ENCODE peak calls at places on chromosomes 11 and 22, in six cellular contexts. One of them, this sample, is unnamed.

GRCh38 chr11:97398246-97398645 is 1008.4 kb downstream of the JRKL start:
- DNase-seq in fibroblast of lung: no peak
- DNase-seq in astrocyte of the cerebellum: no peak
- DNase-seq in OCI-LY7: no peak
- DNase-seq in HFF-Myc: no peak
- DNase-seq in IMR-90: no peak
- DNase-seq in this sample: no peak

GRCh38 chr11:57432714-57433163 is 5.8 kb upstream of the SLC43A3 start:
- DNase-seq in IMR-90: peak; percentile 93
- DNase-seq in astrocyte of the cerebellum: peak; percentile 58
- DNase-seq in HFF-Myc: no peak
- DNase-seq in fibroblast of lung: peak; percentile 93
- DNase-seq in OCI-LY7: no peak
- DNase-seq in this sample: no peak

GRCh38 chr11:90241414-90241813 is 18.6 kb upstream of the CHORDC1 start:
- DNase-seq in OCI-LY7: no peak
- DNase-seq in astrocyte of the cerebellum: no peak
- DNase-seq in HFF-Myc: no peak
- DNase-seq in fibroblast of lung: no peak
- DNase-seq in IMR-90: no peak
- DNase-seq in this sample: no peak

GRCh38 chr22:17739196-17739975 is 34.9 kb downstream of the BID start:
- DNase-seq in IMR-90: no peak
- DNase-seq in astrocyte of the cerebellum: no peak
- DNase-seq in OCI-LY7: no peak
- DNase-seq in HFF-Myc: no peak
- DNase-seq in fibroblast of lung: no peak
- DNase-seq in this sample: no peak

GRCh38 chr11:83285131-83285770 is 916 bp downstream of the CCDC90B start:
- DNase-seq in IMR-90: no peak
- DNase-seq in astrocyte of the cerebellum: no peak
- DNase-seq in OCI-LY7: no peak
- DNase-seq in fibroblast of lung: no peak
- DNase-seq in HFF-Myc: no peak
- DNase-seq in this sample: no peak

GRCh38 chr11:97667057-97667456 is 1277.2 kb downstream of the JRKL start:
- DNase-seq in fibroblast of lung: no peak
- DNase-seq in OCI-LY7: no peak
- DNase-seq in IMR-90: no peak
- DNase-seq in HFF-Myc: no peak
- DNase-seq in astrocyte of the cerebellum: no peak
- DNase-seq in this sample: no peak

GRCh38 chr11:44572884-44573283 is 7.4 kb downstream of the CD82 start:
- DNase-seq in IMR-90: no peak
- DNase-seq in HFF-Myc: no peak
- DNase-seq in astrocyte of the cerebellum: no peak
- DNase-seq in OCI-LY7: no peak
- DNase-seq in fibroblast of lung: no peak
- DNase-seq in this sample: peak; percentile 35

GRCh38 chr11:92461478-92461877 is 236.9 kb downstream of the FAT3 start:
- DNase-seq in IMR-90: no peak
- DNase-seq in OCI-LY7: no peak
- DNase-seq in fibroblast of lung: no peak
- DNase-seq in astrocyte of the cerebellum: no peak
- DNase-seq in HFF-Myc: no peak
- DNase-seq in this sample: no peak

GRCh38 chr11:112520293-112520692 is 259.6 kb upstream of the PLET1 start:
- DNase-seq in OCI-LY7: no peak
- DNase-seq in fibroblast of lung: no peak
- DNase-seq in HFF-Myc: no peak
- DNase-seq in IMR-90: no peak
- DNase-seq in astrocyte of the cerebellum: no peak
- DNase-seq in this sample: no peak

GRCh38 chr11:86755196-86755595 is 45.1 kb upstream of the PRSS23 start:
- DNase-seq in fibroblast of lung: no peak
- DNase-seq in OCI-LY7: no peak
- DNase-seq in astrocyte of the cerebellum: no peak
- DNase-seq in IMR-90: no peak
- DNase-seq in HFF-Myc: no peak
- DNase-seq in this sample: no peak

GRCh38 chr11:119193626-119194025 is 8.4 kb downstream of the NHERF4 start:
- DNase-seq in IMR-90: no peak
- DNase-seq in HFF-Myc: no peak
- DNase-seq in astrocyte of the cerebellum: no peak
- DNase-seq in fibroblast of lung: no peak
- DNase-seq in OCI-LY7: no peak
- DNase-seq in this sample: no peak

GRCh38 chr22:19035474-19036228 is 86.6 kb downstream of the DGCR2 start:
- DNase-seq in IMR-90: no peak
- DNase-seq in OCI-LY7: peak; percentile 18
- DNase-seq in astrocyte of the cerebellum: no peak
- DNase-seq in HFF-Myc: no peak
- DNase-seq in fibroblast of lung: no peak
- DNase-seq in this sample: no peak

GRCh38 chr11:855343-855674 is 12.7 kb downstream of the TSPAN4 start:
- DNase-seq in fibroblast of lung: no peak
- DNase-seq in OCI-LY7: no peak
- DNase-seq in IMR-90: no peak
- DNase-seq in HFF-Myc: no peak
- DNase-seq in astrocyte of the cerebellum: no peak
- DNase-seq in this sample: no peak

GRCh38 chr22:37077802-37078448 is 26.4 kb downstream of the KCTD17 start:
- DNase-seq in OCI-LY7: peak; percentile 68
- DNase-seq in astrocyte of the cerebellum: peak; percentile 6
- DNase-seq in fibroblast of lung: peak; percentile 23
- DNase-seq in IMR-90: peak; percentile 37
- DNase-seq in HFF-Myc: no peak
- DNase-seq in this sample: peak; percentile 44

DNA sequence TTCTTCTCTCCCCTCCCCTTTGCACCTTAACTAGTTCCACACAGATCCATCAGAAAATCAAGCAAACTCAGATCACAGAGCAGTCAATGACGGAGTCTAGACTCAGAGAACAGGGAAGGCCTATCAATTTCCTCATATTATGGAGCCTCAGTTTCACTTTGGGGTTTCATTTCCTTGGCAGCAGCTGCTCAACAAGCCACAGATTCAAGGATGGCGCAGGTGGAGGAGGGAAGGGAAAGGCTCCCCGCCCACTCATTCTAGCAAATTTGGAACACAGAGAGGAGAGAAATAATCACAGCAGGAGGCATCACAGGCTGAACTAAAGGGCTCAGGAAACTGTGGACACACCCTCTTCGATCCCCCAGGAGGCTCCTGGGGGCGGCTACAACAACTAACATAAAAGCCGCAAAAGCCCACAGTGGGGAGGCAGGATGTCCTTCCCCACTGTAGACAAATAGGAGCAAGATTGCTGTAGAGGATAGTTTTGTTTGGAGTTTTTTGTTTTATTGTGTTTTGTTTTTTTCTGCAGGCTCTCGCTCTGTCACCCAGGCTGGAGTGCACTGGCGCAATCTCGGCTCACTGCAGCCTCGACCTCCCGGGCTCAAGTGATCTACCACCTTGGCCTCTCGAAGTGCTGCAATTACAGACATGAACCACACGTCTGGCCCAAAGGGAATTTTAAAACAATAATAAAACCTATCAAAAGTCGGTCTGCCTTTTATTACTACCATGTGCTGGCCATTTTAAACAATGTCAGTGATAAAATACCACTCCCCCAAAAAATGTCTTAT is 3.4 kb downstream of the PLAAT3 start:
- DNase-seq in HFF-Myc: no peak
- DNase-seq in OCI-LY7: no peak
- DNase-seq in fibroblast of lung: no peak
- DNase-seq in IMR-90: no peak
- DNase-seq in astrocyte of the cerebellum: no peak
- DNase-seq in this sample: no peak
- H3K4me3 ChIP-seq in HFF-Myc: no peak overlapping the region
- H3K4me3 ChIP-seq in OCI-LY7: no peak overlapping the region
- H3K4me3 ChIP-seq in fibroblast of lung: no peak overlapping the region
- H3K4me3 ChIP-seq in IMR-90: no peak overlapping the region
- H3K4me3 ChIP-seq in astrocyte of the cerebellum: peak overlapping the region; percentile 3
- H3K4me3 ChIP-seq in this sample: peak overlapping the region; percentile 87

DNA sequence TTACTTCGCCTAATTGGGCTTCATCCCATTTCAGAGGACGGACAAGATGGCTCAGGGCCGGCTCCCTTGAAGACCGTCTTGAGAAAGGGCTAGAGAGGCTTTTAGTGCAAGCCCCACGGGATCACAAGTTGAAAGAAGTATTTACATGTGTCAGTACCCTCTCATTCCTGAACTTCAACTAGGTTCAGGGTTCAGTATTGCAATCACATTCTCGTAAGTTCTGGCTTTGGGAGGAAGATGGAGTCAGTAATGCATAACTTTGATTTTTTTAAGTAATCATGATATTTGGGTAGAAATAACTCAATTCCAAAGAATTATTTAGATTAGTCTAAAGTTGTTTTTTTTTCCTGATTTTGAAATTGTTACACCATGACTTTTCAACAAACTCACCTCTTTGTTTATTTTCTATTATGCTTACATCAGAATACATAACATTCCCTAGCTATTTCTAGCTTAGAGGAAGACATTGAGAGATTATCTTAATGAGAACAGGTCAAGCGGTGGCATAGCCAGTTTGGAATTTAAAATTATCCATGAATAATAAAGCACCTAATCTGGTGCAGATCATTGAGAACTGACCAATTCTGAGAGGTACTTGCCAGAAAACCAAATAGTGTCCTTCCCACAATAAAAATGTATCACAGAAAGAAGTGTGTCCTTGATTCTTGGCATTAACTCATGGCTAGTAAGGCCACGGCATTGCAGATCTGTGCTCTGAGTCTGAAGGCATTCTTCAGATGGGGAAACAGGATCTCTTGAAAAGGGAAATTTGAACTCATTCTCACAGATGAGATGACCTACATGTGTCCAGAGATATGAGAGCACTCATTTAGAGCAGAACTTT is 92.1 kb upstream of the BLID start:
- DNase-seq in IMR-90: peak; percentile 87
- DNase-seq in fibroblast of lung: peak; percentile 88
- DNase-seq in OCI-LY7: no peak
- DNase-seq in astrocyte of the cerebellum: no peak
- DNase-seq in HFF-Myc: no peak
- DNase-seq in this sample: no peak
- H3K4me3 ChIP-seq in IMR-90: no peak overlapping the region
- H3K4me3 ChIP-seq in fibroblast of lung: no peak overlapping the region
- H3K4me3 ChIP-seq in OCI-LY7: no peak overlapping the region
- H3K4me3 ChIP-seq in astrocyte of the cerebellum: peak overlapping the region; percentile 44
- H3K4me3 ChIP-seq in HFF-Myc: no peak overlapping the region
- H3K4me3 ChIP-seq in this sample: no peak overlapping the region

DNA sequence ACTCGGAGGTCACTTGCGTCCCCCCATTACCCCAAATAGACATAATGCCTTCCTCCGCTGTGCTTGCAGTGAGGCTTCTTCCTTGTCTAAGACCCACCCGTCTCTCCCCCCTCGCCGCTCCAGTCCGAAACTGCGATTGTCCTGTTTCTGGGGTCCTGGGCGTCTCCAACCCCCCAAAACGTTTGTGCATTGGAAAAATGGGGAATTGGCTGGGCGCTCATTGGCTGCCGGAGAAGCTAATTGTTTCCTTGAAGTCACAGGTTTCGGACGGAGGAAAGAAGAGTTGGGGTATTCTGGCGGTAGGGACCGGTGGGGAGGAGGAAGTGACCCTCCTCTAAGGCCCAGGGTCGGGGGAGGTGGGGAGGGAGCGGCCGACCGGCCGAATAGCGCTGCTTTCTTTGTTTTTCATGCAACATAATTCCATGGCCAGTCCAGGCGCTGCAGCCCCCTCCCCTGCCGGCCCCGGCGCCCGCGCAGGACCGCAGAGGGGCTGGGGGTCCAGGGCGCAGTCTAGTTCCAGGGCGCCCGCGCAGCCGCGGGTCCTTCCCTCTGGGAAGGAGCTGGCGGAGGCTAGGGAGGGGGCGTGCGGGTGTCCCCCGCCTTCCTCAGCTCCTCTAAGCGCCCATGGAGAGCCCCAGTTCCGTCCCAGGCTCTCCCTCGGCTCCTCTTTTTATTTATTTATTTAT is 12.7 kb upstream of the CPT1A start:
- DNase-seq in HFF-Myc: no peak
- DNase-seq in astrocyte of the cerebellum: no peak
- DNase-seq in OCI-LY7: no peak
- DNase-seq in fibroblast of lung: no peak
- DNase-seq in IMR-90: no peak
- DNase-seq in this sample: no peak
- H3K4me3 ChIP-seq in HFF-Myc: peak overlapping the region; percentile 43
- H3K4me3 ChIP-seq in astrocyte of the cerebellum: peak overlapping the region; percentile 41
- H3K4me3 ChIP-seq in OCI-LY7: no peak overlapping the region
- H3K4me3 ChIP-seq in fibroblast of lung: no peak overlapping the region
- H3K4me3 ChIP-seq in IMR-90: no peak overlapping the region
- H3K4me3 ChIP-seq in this sample: no peak overlapping the region

GRCh38 chr11:72069200-72069599 is 11.1 kb downstream of the NUMA1 start:
- DNase-seq in OCI-LY7: no peak
- DNase-seq in fibroblast of lung: peak; percentile 29
- DNase-seq in IMR-90: no peak
- DNase-seq in astrocyte of the cerebellum: no peak
- DNase-seq in HFF-Myc: no peak
- DNase-seq in this sample: no peak
- H3K4me3 ChIP-seq in OCI-LY7: no peak overlapping the region
- H3K4me3 ChIP-seq in fibroblast of lung: peak overlapping the region; percentile 30
- H3K4me3 ChIP-seq in IMR-90: peak overlapping the region; percentile 6
- H3K4me3 ChIP-seq in astrocyte of the cerebellum: peak overlapping the region; percentile 2
- H3K4me3 ChIP-seq in HFF-Myc: no peak overlapping the region
- H3K4me3 ChIP-seq in this sample: no peak overlapping the region

DNA sequence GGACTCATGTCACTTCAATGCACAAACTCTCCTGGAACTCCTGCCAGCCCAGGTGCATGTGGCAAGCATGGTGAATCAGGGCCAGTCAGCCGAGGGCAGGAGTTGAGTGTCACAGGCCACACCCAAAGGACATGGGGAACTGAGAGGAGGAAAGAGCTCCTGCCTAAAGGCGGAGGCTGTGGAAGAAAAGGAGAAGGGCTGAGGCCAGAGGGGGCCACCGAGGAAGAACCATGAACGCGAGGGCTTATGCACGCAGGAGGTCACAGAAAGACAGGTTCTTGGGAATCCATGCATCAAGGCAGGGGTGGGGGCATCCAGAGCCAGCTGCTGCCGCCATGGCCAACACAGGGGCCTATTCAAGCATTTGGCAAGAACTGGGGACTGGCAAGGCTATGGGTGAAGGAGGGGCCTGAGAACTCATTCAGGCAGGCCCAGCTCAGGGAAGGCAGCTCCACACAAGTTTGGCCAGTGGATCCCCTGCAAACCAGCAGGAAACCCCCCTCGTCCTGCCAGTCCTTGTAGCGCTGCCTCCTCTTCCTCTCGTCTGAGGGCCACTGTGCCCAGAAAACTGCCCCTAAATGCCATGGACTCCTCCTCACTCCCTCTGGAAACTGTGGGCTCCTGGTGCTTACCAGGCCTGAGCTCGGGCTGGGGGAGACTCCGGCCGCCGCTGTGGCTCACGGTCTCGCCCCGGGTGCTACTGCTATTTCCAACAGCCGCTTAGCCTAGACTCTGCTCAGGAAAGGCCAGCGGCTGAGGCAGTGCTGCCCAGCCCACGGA is 15.4 kb downstream of the PPM1F start:
- DNase-seq in fibroblast of lung: no peak
- DNase-seq in OCI-LY7: no peak
- DNase-seq in astrocyte of the cerebellum: no peak
- DNase-seq in IMR-90: no peak
- DNase-seq in HFF-Myc: no peak
- DNase-seq in this sample: peak; percentile 63
- H3K4me3 ChIP-seq in fibroblast of lung: no peak overlapping the region
- H3K4me3 ChIP-seq in OCI-LY7: no peak overlapping the region
- H3K4me3 ChIP-seq in astrocyte of the cerebellum: no peak overlapping the region
- H3K4me3 ChIP-seq in IMR-90: no peak overlapping the region
- H3K4me3 ChIP-seq in HFF-Myc: peak overlapping the region; percentile 46
- H3K4me3 ChIP-seq in this sample: peak overlapping the region; percentile 57